ENCODE peak calls at places on chromosomes 11 and 22, in seven cellular contexts. M, N, X, Q, V, C and K are unnamed samples.

GRCh38 chr11:90874971-90875370 is 652.1 kb upstream of the CHORDC1 start:
- DNase-seq in Q (no peak), V (no peak), C (no peak), M (no peak), X (no peak), N (no peak), K (no peak)

GRCh38 chr11:126318642-126319373 is 14.9 kb downstream of the DCPS start:
- DNase-seq in V (peak), N (peak), Q (no peak), C (no peak), M (no peak), X (no peak), K (no peak)

GRCh38 chr22:22884888-22885840 is 2.5 kb upstream of the IGLL5 start:
- DNase-seq in N (no peak), X (no peak), C (no peak), M (no peak), Q (no peak), V (no peak), K (peak)

GRCh38 chr11:73655686-73656085 is 9.3 kb downstream of the PLEKHB1 start:
- DNase-seq in X (no peak), C (no peak), M (no peak), N (no peak), V (no peak), Q (no peak), K (no peak)

GRCh38 chr11:28566643-28567042 is 458.5 kb downstream of the METTL15 start:
- DNase-seq in V (peak), M (peak), N (peak), C (peak), Q (peak), X (peak), K (peak)

GRCh38 chr11:46295996-46296519 is 18.6 kb downstream of the CREB3L1 start:
- DNase-seq in Q (no peak), V (no peak), M (no peak), N (no peak), X (no peak), C (peak), K (no peak)

GRCh38 chr11:25838918-25839611 is 492.9 kb upstream of the ANO3 start:
- DNase-seq in C (peak), V (no peak), Q (no peak), N (no peak), M (no peak), X (no peak), K (no peak)

GRCh38 chr22:43616645-43617044 is 195.5 kb downstream of the EFCAB6 start:
- DNase-seq in C (no peak), Q (no peak), V (no peak), X (no peak), M (no peak), N (no peak), K (no peak)

GRCh38 chr11:120597250-120597649 is 85.7 kb downstream of the GRIK4 start:
- DNase-seq in X (no peak), N (no peak), Q (no peak), V (no peak), C (no peak), M (no peak), K (no peak)

GRCh38 chr11:65295001-65295400 is 19.7 kb upstream of the CDC42EP2 start:
- DNase-seq in M (no peak), X (no peak), C (no peak), V (no peak), N (no peak), Q (no peak), K (no peak)

GRCh38 chr11:73280606-73281005 is 8.5 kb downstream of the P2RY6 start:
- DNase-seq in V (no peak), Q (no peak), C (no peak), N (peak), X (no peak), M (peak), K (no peak)

GRCh38 chr11:55942785-55943392 is 6.7 kb upstream of the OR5I1 start:
- DNase-seq in C (peak), M (peak), X (no peak), N (peak), V (peak), Q (peak), K (no peak)

GRCh38 chr22:42856865-42857704 is at the start of gene ARFGAP3:
- DNase-seq in M (peak), X (peak), V (peak), Q (peak), N (peak), C (peak), K (peak)

GRCh38 chr22:20625270-20625669 is 117.9 kb downstream of the MED15 start:
- DNase-seq in Q (no peak), V (no peak), M (no peak), N (no peak), X (no peak), C (no peak), K (no peak)

GRCh38 chr11:78295991-78296930 is 107.5 kb downstream of the USP35 start:
- DNase-seq in N (peak), Q (no peak), C (no peak), M (peak), V (peak), X (no peak), K (no peak)

GRCh38 chr11:78453140-78453935 is 35.7 kb upstream of the GAB2 start:
- DNase-seq in X (no peak), Q (no peak), C (no peak), M (no peak), N (no peak), V (peak), K (no peak)

GRCh38 chr22:39938509-39938908 is 21.7 kb upstream of the TMA7B start:
- DNase-seq in C (no peak), X (no peak), V (no peak), Q (no peak), M (no peak), N (no peak), K (no peak)

GRCh38 chr11:106917973-106918372 is 100.3 kb downstream of the GUCY1A2 start:
- DNase-seq in N (peak), V (peak), X (peak), Q (peak), M (peak), C (peak), K (peak)

GRCh38 chr11:11444027-11444799 is 91.2 kb upstream of the CSNK2A3 start:
- DNase-seq in M (no peak), V (peak), X (no peak), N (no peak), Q (no peak), C (no peak), K (no peak)

GRCh38 chr22:44729391-44730012 is 22.9 kb upstream of the ARHGAP8 start:
- DNase-seq in V (peak), X (no peak), N (peak), M (no peak), Q (no peak), C (no peak), K (no peak)

GRCh38 chr11:81644239-81644840 is 1089.3 kb downstream of the FAM181B start:
- DNase-seq in V (peak), X (no peak), M (peak), N (peak), C (peak), Q (peak), K (peak)

GRCh38 chr11:7671807-7672206 is 1.5 kb downstream of the CYB5R2 start:
- DNase-seq in X (no peak), Q (no peak), N (no peak), V (no peak), C (no peak), M (peak), K (no peak)

GRCh38 chr11:92314499-92314898 is 89.9 kb downstream of the FAT3 start:
- DNase-seq in Q (no peak), N (peak), X (no peak), V (no peak), C (no peak), M (no peak), K (no peak)

GRCh38 chr11:42329930-42330555 is 870.6 kb upstream of the LRRC4C start:
- DNase-seq in M (no peak), Q (no peak), X (no peak), V (no peak), N (no peak), C (no peak), K (no peak)

GRCh38 chr22:38350444-38351359 is 33.5 kb upstream of the CSNK1E start:
- DNase-seq in X (no peak), N (no peak), Q (no peak), V (no peak), C (no peak), M (no peak), K (no peak)

GRCh38 chr22:37167176-37167980 is 17.7 kb upstream of the IL2RB start:
- DNase-seq in Q (no peak), V (no peak), M (no peak), N (no peak), C (no peak), X (no peak), K (no peak)

GRCh38 chr22:35525687-35526332 is 14.8 kb upstream of the RASD2 start:
- DNase-seq in C (no peak), Q (no peak), V (no peak), N (no peak), X (no peak), M (no peak), K (no peak)

GRCh38 chr11:64888761-64889511 is 10.5 kb upstream of the EHD1 start:
- DNase-seq in M (peak), Q (no peak), N (no peak), V (no peak), C (peak), X (no peak), K (no peak)

GRCh38 chr11:11733246-11733763 is 108.5 kb upstream of the USP47 start:
- DNase-seq in Q (no peak), M (no peak), X (no peak), C (no peak), N (no peak), V (no peak), K (no peak)

GRCh38 chr11:121844016-121844415 is 272.0 kb downstream of the BLID start:
- DNase-seq in C (peak), Q (no peak), V (no peak), X (no peak), N (no peak), M (no peak), K (no peak)

GRCh38 chr22:22711532-22711913 is 67.1 kb downstream of the GGTLC2 start:
- DNase-seq in V (no peak), Q (no peak), X (no peak), C (no peak), N (no peak), M (no peak), K (no peak)

GRCh38 chr11:12915093-12915492 is 94.0 kb upstream of the RASSF10 start:
- DNase-seq in C (no peak), M (no peak), N (no peak), Q (no peak), X (no peak), V (no peak), K (no peak)

GRCh38 chr11:12918667-12919066 is 90.4 kb upstream of the RASSF10 start:
- DNase-seq in Q (no peak), V (no peak), C (no peak), M (no peak), N (no peak), X (no peak), K (no peak)

GRCh38 chr11:12909866-12910265 is 99.2 kb upstream of the RASSF10 start:
- DNase-seq in M (no peak), N (no peak), C (no peak), V (peak), X (no peak), Q (no peak), K (no peak)

GRCh38 chr11:12917830-12918229 is 91.3 kb upstream of the RASSF10 start:
- DNase-seq in M (no peak), X (no peak), V (no peak), N (no peak), Q (no peak), C (no peak), K (no peak)

GRCh38 chr11:12914401-12914912 is 94.7 kb upstream of the RASSF10 start:
- DNase-seq in N (peak), C (peak), X (peak), V (peak), M (peak), Q (peak), K (peak)
- H2AK5ac ChIP-seq in N (no peak), C (no peak), X (no peak), V (peak), M (no peak), Q (no peak), K (no peak)

DNA sequence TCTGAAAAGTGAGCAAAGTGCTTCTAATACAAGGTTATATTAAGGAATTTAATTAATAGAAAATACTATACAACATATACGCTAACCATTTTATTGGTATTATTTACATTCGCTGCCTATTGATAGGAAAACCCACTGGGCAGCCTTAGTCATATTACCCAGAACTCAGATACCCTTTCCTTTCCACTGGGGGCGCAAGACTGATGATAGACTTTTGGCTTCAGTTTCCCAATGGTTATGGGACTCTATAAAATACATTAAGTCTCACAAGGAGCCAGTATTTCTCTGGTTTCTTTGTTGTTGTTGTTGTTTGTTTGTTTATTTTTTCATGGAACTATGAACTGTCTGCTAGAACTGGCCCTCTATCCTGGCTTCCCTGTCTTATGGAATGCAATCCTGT is 471.1 kb upstream of the KIRREL3 start:
- DNase-seq in X (no peak), V (no peak), Q (no peak), M (no peak), C (no peak), N (no peak), K (no peak)
- H3K18ac ChIP-seq in X (no peak), V (no peak), Q (no peak), M (no peak), C (no peak), N (no peak), K (no peak)

DNA sequence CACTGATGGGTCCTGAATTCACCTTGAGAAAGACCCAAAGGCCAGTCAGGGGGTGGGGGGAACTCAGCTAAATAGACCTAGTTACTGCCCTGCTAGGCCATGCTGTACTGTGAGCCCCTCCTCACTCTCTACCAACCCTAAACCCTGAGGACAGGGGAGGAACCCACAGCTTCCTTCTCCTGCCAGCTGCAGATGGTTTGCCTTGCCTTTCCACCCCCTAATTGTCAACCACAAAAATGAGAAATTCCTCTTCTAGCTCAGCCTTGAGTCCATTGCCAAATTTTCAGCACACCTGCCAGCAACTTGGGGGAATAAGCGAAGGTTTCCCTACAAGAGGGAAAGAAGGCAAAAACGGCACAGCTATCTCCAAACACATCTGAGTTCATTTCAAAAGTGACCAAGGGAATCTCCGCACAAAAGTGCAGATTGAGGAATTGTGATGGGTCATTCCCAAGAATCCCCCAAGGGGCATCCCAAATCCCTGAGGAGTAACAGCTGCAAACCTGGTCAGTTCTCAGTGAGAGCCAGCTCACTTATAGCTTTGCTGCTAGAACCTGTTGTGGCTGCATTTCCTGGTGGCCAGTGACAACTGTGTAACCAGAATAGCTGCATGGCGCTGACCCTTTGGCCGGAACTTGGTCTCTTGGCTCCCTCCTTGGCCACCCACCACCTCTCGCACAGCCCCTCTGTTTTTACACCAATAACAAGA is 2.4 kb upstream of the TTC36 start:
- DNase-seq in M (no peak), N (no peak), V (no peak), C (no peak), Q (no peak), X (no peak), K (no peak)
- H3K4me2 ChIP-seq in M (no peak), N (no peak), V (no peak), C (no peak), Q (no peak), X (no peak), K (no peak)

DNA sequence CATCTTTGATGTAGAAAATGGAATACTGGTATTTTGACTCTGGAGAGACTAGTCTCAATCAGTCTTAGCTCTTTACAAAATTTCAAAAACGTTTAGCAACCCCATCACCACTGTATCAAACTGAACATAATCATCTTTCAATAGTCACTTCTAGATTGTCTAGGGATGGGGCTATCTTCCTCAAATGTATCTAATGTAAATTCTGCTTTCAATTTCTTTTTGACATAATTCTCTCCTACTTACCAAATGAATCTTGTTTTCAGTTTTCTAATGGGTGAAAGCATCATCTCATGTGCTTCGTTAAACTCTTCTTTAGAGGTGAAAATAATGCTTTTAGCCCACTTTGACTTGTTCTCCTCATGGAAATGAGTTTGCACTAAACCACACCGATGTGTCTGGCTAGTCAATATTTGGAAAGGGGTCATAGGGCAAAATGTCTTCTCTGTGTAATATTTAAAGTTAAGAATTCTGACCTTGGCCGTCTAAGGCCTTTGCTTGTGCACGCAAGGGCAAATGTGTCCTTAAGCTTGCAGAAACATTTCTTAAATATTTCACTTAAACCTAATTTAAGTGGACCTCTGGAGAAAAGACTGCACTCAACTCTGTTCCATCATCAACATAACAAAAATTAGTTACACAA is 5.2 kb downstream of the SIK3 start:
- DNase-seq in M (no peak), V (no peak), Q (no peak), X (no peak), N (no peak), C (no peak), K (no peak)
- H2AK5ac ChIP-seq in M (no peak), V (no peak), Q (no peak), X (no peak), N (no peak), C (no peak), K (no peak)

GRCh38 chr11:132864811-132865576 is 667.3 kb downstream of the OPCML start:
- DNase-seq in X (peak), V (no peak), M (no peak), Q (no peak), N (no peak), C (peak), K (peak)

GRCh38 chr11:132858203-132858602 is 674.1 kb downstream of the OPCML start:
- DNase-seq in M (no peak), X (peak), C (peak), Q (no peak), V (peak), N (peak), K (peak)

GRCh38 chr11:132862137-132862536 is 670.2 kb downstream of the OPCML start:
- DNase-seq in M (no peak), N (no peak), C (no peak), Q (no peak), X (no peak), V (no peak), K (no peak)

GRCh38 chr11:132866783-132867545 is 665.3 kb downstream of the OPCML start:
- DNase-seq in Q (no peak), V (peak), N (no peak), C (no peak), M (no peak), X (no peak), K (no peak)

GRCh38 chr11:132862918-132863317 is 669.4 kb downstream of the OPCML start:
- DNase-seq in V (no peak), X (no peak), N (no peak), M (no peak), C (no peak), Q (no peak), K (no peak)
- H3K18ac ChIP-seq in V (no peak), X (no peak), N (peak), M (no peak), C (no peak), Q (no peak), K (no peak)

DNA sequence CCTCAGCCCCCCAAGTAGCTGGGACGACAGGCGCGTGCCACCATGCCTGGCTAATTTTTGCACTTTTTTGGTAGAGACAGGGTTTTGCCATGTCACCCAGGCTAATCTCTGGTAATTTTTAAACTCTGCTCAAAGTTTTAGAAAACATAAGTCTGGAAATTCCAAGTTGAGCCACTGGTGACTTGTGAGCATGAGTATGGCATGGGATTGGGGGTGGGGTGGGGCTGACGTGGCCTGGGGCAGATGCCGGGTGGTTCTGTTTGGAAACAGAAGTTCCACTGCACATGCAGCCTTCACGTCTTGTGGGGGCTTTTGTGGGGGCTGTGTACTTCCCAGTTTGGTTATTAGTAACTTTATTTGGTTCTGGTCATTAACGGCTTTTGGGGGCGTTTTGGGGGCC is 67.3 kb downstream of the PTPRJ start:
- DNase-seq in N (peak), M (peak), X (no peak), V (peak), Q (no peak), C (no peak), K (no peak)
- H3K4me2 ChIP-seq in N (no peak), M (no peak), X (no peak), V (no peak), Q (no peak), C (no peak), K (no peak)

GRCh38 chr11:84922836-84923235 is 704.3 kb downstream of the DLG2 start:
- DNase-seq in C (peak), N (no peak), Q (no peak), M (no peak), X (no peak), V (no peak), K (no peak)
- H2AK5ac ChIP-seq in C (no peak), N (no peak), Q (no peak), M (no peak), X (no peak), V (no peak), K (no peak)